ENCODE peak calls at places on chromosomes 12 and 14, in five cellular contexts. One of them, this sample, is unnamed.

GRCh38 chr12:100824476-100824875 is 29.9 kb downstream of the ANO4 start:
- DNase-seq in pancreas: no peak
- DNase-seq in tibial artery: no peak
- DNase-seq in naive thymus-derived CD4-positive, alpha-beta T cell: no peak
- DNase-seq in CD8-positive, alpha-beta memory T cell: no peak
- DNase-seq in this sample: no peak

GRCh38 chr14:55881577-55882241 is 236.5 kb upstream of the PELI2 start:
- DNase-seq in tibial artery: no peak
- DNase-seq in CD8-positive, alpha-beta memory T cell: no peak
- DNase-seq in pancreas: no peak
- DNase-seq in naive thymus-derived CD4-positive, alpha-beta T cell: no peak
- DNase-seq in this sample: peak; percentile 5

GRCh38 chr12:38138225-38139221 is 178.1 kb upstream of the ALG10B start:
- DNase-seq in tibial artery: no peak
- DNase-seq in CD8-positive, alpha-beta memory T cell: peak; percentile 52
- DNase-seq in pancreas: peak; percentile 82
- DNase-seq in naive thymus-derived CD4-positive, alpha-beta T cell: peak; percentile 51
- DNase-seq in this sample: peak; percentile 82

GRCh38 chr14:103445783-103446182 is 60.6 kb downstream of the MARK3 start:
- DNase-seq in CD8-positive, alpha-beta memory T cell: no peak
- DNase-seq in pancreas: no peak
- DNase-seq in naive thymus-derived CD4-positive, alpha-beta T cell: no peak
- DNase-seq in tibial artery: no peak
- DNase-seq in this sample: no peak

GRCh38 chr14:73424453-73424852 is 33.9 kb downstream of the NUMB start:
- DNase-seq in naive thymus-derived CD4-positive, alpha-beta T cell: no peak
- DNase-seq in CD8-positive, alpha-beta memory T cell: no peak
- DNase-seq in tibial artery: no peak
- DNase-seq in pancreas: no peak
- DNase-seq in this sample: no peak

GRCh38 chr12:90978117-90978770 is 23.3 kb upstream of the CCER1 start:
- DNase-seq in naive thymus-derived CD4-positive, alpha-beta T cell: no peak
- DNase-seq in pancreas: no peak
- DNase-seq in CD8-positive, alpha-beta memory T cell: no peak
- DNase-seq in tibial artery: no peak
- DNase-seq in this sample: peak; percentile 11

GRCh38 chr12:111850526-111850925 is 8.5 kb downstream of the MAPKAPK5 start:
- DNase-seq in CD8-positive, alpha-beta memory T cell: no peak
- DNase-seq in naive thymus-derived CD4-positive, alpha-beta T cell: no peak
- DNase-seq in tibial artery: no peak
- DNase-seq in pancreas: no peak
- DNase-seq in this sample: no peak

GRCh38 chr14:28784262-28785021 is 17.9 kb downstream of the FOXG1 start:
- DNase-seq in pancreas: no peak
- DNase-seq in naive thymus-derived CD4-positive, alpha-beta T cell: no peak
- DNase-seq in tibial artery: no peak
- DNase-seq in CD8-positive, alpha-beta memory T cell: no peak
- DNase-seq in this sample: no peak

GRCh38 chr12:131923260-131923659 is 5.8 kb upstream of the PUS1 start:
- DNase-seq in CD8-positive, alpha-beta memory T cell: no peak
- DNase-seq in pancreas: peak; percentile 21
- DNase-seq in tibial artery: no peak
- DNase-seq in naive thymus-derived CD4-positive, alpha-beta T cell: no peak
- DNase-seq in this sample: no peak

GRCh38 chr14:74401504-74402241 is 24.3 kb downstream of the SYNDIG1L start:
- DNase-seq in pancreas: no peak
- DNase-seq in CD8-positive, alpha-beta memory T cell: peak; percentile 56
- DNase-seq in naive thymus-derived CD4-positive, alpha-beta T cell: peak; percentile 61
- DNase-seq in tibial artery: peak; percentile 60
- DNase-seq in this sample: peak; percentile 70

DNA sequence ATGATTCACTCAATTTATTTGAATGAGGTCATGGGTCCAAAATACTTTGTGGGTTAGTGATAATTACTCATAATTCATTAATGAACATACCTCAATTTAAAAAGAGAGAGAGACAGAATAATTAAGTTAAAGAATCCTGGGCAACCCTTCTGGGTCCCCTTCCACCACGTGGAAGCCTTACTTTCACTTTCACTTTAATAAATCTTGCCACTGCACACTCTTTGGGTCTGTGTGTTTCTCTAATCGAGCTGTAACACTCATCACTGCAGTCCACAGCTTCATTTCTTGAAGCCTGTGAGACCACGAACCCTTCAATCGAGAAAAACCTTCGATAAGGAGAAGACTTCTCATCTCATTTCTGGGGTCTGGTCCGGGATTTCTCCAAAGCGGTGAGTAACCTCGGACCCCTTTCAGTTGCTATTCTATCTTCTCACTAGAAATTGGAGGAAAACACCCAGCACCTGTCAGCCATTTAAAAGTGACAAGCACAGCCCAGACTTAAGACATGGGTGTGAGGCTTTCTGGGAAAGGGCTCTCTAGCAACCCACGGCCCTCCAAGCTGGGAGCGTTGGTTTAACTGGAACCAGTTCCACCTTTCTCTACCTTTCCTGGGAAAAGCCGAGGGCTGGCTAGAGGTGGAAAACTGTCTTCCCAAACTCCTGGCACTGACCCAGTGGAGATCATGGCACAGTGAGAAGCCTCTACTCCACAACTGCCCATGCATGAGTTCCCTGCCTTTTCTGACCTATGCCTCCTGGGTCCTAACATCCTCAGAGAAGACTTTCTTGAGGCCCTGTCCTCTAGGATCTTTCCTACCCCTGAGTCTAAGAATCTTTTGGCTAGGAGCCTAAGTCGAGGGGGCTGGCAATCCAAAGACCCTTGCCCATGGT is 148.8 kb upstream of the ATF7IP start:
- DNase-seq in pancreas: no peak
- DNase-seq in naive thymus-derived CD4-positive, alpha-beta T cell: no peak
- DNase-seq in CD8-positive, alpha-beta memory T cell: no peak
- DNase-seq in tibial artery: no peak
- DNase-seq in this sample: no peak
- H3K4me3 ChIP-seq in pancreas: no peak overlapping the region
- H3K4me3 ChIP-seq in naive thymus-derived CD4-positive, alpha-beta T cell: peak overlapping the region; percentile 35
- H3K4me3 ChIP-seq in CD8-positive, alpha-beta memory T cell: peak overlapping the region; percentile 60
- H3K4me3 ChIP-seq in tibial artery: peak overlapping the region; percentile 34
- H3K4me3 ChIP-seq in this sample: peak overlapping the region; percentile 49

GRCh38 chr14:95692109-95692508 is 5.9 kb downstream of the TCL1B start:
- DNase-seq in pancreas: no peak
- DNase-seq in CD8-positive, alpha-beta memory T cell: no peak
- DNase-seq in tibial artery: no peak
- DNase-seq in naive thymus-derived CD4-positive, alpha-beta T cell: no peak
- DNase-seq in this sample: no peak

GRCh38 chr14:95690815-95691214 is 4.6 kb downstream of the TCL1B start:
- DNase-seq in tibial artery: no peak
- DNase-seq in pancreas: no peak
- DNase-seq in naive thymus-derived CD4-positive, alpha-beta T cell: no peak
- DNase-seq in CD8-positive, alpha-beta memory T cell: no peak
- DNase-seq in this sample: no peak

GRCh38 chr14:95691591-95691990 is 5.4 kb downstream of the TCL1B start:
- DNase-seq in naive thymus-derived CD4-positive, alpha-beta T cell: no peak
- DNase-seq in CD8-positive, alpha-beta memory T cell: no peak
- DNase-seq in pancreas: no peak
- DNase-seq in tibial artery: no peak
- DNase-seq in this sample: no peak

GRCh38 chr14:95686935-95687334 is 709 bp downstream of the TCL1B start:
- DNase-seq in naive thymus-derived CD4-positive, alpha-beta T cell: no peak
- DNase-seq in CD8-positive, alpha-beta memory T cell: no peak
- DNase-seq in tibial artery: no peak
- DNase-seq in pancreas: no peak
- DNase-seq in this sample: no peak

GRCh38 chr14:95689441-95689840 is 3.2 kb downstream of the TCL1B start:
- DNase-seq in CD8-positive, alpha-beta memory T cell: no peak
- DNase-seq in naive thymus-derived CD4-positive, alpha-beta T cell: no peak
- DNase-seq in pancreas: no peak
- DNase-seq in tibial artery: no peak
- DNase-seq in this sample: no peak
- H3K4me1 ChIP-seq in CD8-positive, alpha-beta memory T cell: no peaks in the 10 kb centered on the region
- H3K4me1 ChIP-seq in naive thymus-derived CD4-positive, alpha-beta T cell: no peaks in the 10 kb centered on the region
- H3K4me1 ChIP-seq in pancreas: no peaks in the 10 kb centered on the region
- H3K4me1 ChIP-seq in tibial artery: no peaks in the 10 kb centered on the region
- H3K4me1 ChIP-seq in this sample: no peaks in the 10 kb centered on the region

GRCh38 chr14:104444159-104445030 is 135.2 kb upstream of the C14orf180 start:
- DNase-seq in pancreas: no peak
- DNase-seq in tibial artery: peak; percentile 40
- DNase-seq in naive thymus-derived CD4-positive, alpha-beta T cell: no peak
- DNase-seq in CD8-positive, alpha-beta memory T cell: no peak
- DNase-seq in this sample: no peak

GRCh38 chr14:104447750-104448149 is 131.8 kb upstream of the C14orf180 start:
- DNase-seq in tibial artery: peak; percentile 3
- DNase-seq in pancreas: no peak
- DNase-seq in CD8-positive, alpha-beta memory T cell: no peak
- DNase-seq in naive thymus-derived CD4-positive, alpha-beta T cell: no peak
- DNase-seq in this sample: no peak

GRCh38 chr14:104446611-104447010 is 133.0 kb upstream of the C14orf180 start:
- DNase-seq in CD8-positive, alpha-beta memory T cell: no peak
- DNase-seq in pancreas: no peak
- DNase-seq in naive thymus-derived CD4-positive, alpha-beta T cell: no peak
- DNase-seq in tibial artery: peak; percentile 39
- DNase-seq in this sample: no peak

GRCh38 chr14:104445086-104445485 is 134.5 kb upstream of the C14orf180 start:
- DNase-seq in CD8-positive, alpha-beta memory T cell: no peak
- DNase-seq in naive thymus-derived CD4-positive, alpha-beta T cell: no peak
- DNase-seq in tibial artery: peak; percentile 35
- DNase-seq in pancreas: no peak
- DNase-seq in this sample: no peak

DNA sequence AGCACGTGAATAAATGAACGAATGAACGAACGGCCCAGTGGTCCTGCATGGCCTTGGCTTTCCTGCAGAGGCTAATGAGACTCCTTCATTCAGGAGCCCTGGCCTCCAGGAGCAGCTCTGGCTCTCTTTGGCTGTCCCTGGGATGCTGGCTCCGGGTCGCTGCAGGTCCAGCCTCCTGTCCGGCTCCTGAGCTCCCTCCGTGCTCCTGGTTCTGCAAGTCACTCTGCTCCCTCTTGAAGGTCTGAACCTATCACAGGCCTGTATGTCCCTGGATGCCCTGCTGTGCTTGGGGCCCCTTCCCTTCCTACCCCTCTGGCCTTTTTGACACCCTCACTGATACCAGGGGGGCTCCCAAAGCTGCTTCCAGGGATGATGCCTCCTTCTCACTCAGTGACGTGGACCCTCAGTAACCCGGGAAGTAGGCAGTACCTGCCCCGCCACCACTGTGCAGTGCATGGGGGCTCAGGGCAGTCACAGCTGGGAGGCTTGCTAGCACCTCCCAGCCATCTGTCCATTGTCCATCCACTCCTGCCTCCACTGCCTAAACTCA is 133.7 kb upstream of the C14orf180 start:
- DNase-seq in tibial artery: peak; percentile 19
- DNase-seq in pancreas: no peak
- DNase-seq in CD8-positive, alpha-beta memory T cell: no peak
- DNase-seq in naive thymus-derived CD4-positive, alpha-beta T cell: no peak
- DNase-seq in this sample: no peak
- H3K9me3 ChIP-seq in tibial artery: peaks cover 8% of the 10 kb centered on the region
- H3K9me3 ChIP-seq in pancreas: no peaks in the 10 kb centered on the region
- H3K9me3 ChIP-seq in CD8-positive, alpha-beta memory T cell: no peaks in the 10 kb centered on the region
- H3K9me3 ChIP-seq in naive thymus-derived CD4-positive, alpha-beta T cell: no peaks in the 10 kb centered on the region
- H3K9me3 ChIP-seq in this sample: peaks cover 5% of the 10 kb centered on the region

GRCh38 chr12:31585271-31585670 is 5.7 kb downstream of the DENND5B start:
- DNase-seq in tibial artery: no peak
- DNase-seq in pancreas: no peak
- DNase-seq in naive thymus-derived CD4-positive, alpha-beta T cell: no peak
- DNase-seq in CD8-positive, alpha-beta memory T cell: no peak
- DNase-seq in this sample: no peak

GRCh38 chr12:31585895-31586294 is 5.0 kb downstream of the DENND5B start:
- DNase-seq in naive thymus-derived CD4-positive, alpha-beta T cell: no peak
- DNase-seq in tibial artery: no peak
- DNase-seq in pancreas: no peak
- DNase-seq in CD8-positive, alpha-beta memory T cell: no peak
- DNase-seq in this sample: no peak

GRCh38 chr12:31584782-31585181 is 6.2 kb downstream of the DENND5B start:
- DNase-seq in pancreas: no peak
- DNase-seq in CD8-positive, alpha-beta memory T cell: no peak
- DNase-seq in naive thymus-derived CD4-positive, alpha-beta T cell: no peak
- DNase-seq in tibial artery: no peak
- DNase-seq in this sample: no peak

GRCh38 chr12:31582155-31582554 is 8.8 kb downstream of the DENND5B start:
- DNase-seq in tibial artery: no peak
- DNase-seq in pancreas: no peak
- DNase-seq in CD8-positive, alpha-beta memory T cell: no peak
- DNase-seq in naive thymus-derived CD4-positive, alpha-beta T cell: no peak
- DNase-seq in this sample: no peak

GRCh38 chr12:31583878-31584277 is 7.1 kb downstream of the DENND5B start:
- DNase-seq in pancreas: no peak
- DNase-seq in CD8-positive, alpha-beta memory T cell: no peak
- DNase-seq in tibial artery: no peak
- DNase-seq in naive thymus-derived CD4-positive, alpha-beta T cell: no peak
- DNase-seq in this sample: no peak
- H3K4me3 ChIP-seq in pancreas: no peak overlapping the region
- H3K4me3 ChIP-seq in CD8-positive, alpha-beta memory T cell: no peak overlapping the region
- H3K4me3 ChIP-seq in tibial artery: no peak overlapping the region
- H3K4me3 ChIP-seq in naive thymus-derived CD4-positive, alpha-beta T cell: no peak overlapping the region
- H3K4me3 ChIP-seq in this sample: no peak overlapping the region

GRCh38 chr14:68663385-68664076 is 129.3 kb downstream of the ZFP36L1 start:
- DNase-seq in pancreas: peak; percentile 4
- DNase-seq in naive thymus-derived CD4-positive, alpha-beta T cell: no peak
- DNase-seq in tibial artery: peak; percentile 59
- DNase-seq in CD8-positive, alpha-beta memory T cell: no peak
- DNase-seq in this sample: no peak
- H3K4me1 ChIP-seq in pancreas: peaks cover 5% of the 10 kb centered on the region
- H3K4me1 ChIP-seq in naive thymus-derived CD4-positive, alpha-beta T cell: peaks cover 24% of the 10 kb centered on the region
- H3K4me1 ChIP-seq in tibial artery: peaks cover 71% of the 10 kb centered on the region
- H3K4me1 ChIP-seq in CD8-positive, alpha-beta memory T cell: peaks cover 17% of the 10 kb centered on the region
- H3K4me1 ChIP-seq in this sample: peaks cover 35% of the 10 kb centered on the region

GRCh38 chr12:46046436-46046835 is 56.1 kb upstream of the SCAF11 start:
- DNase-seq in CD8-positive, alpha-beta memory T cell: no peak
- DNase-seq in naive thymus-derived CD4-positive, alpha-beta T cell: no peak
- DNase-seq in tibial artery: no peak
- DNase-seq in pancreas: no peak
- DNase-seq in this sample: no peak

GRCh38 chr12:46049665-46050064 is 59.3 kb upstream of the SCAF11 start:
- DNase-seq in pancreas: no peak
- DNase-seq in CD8-positive, alpha-beta memory T cell: no peak
- DNase-seq in tibial artery: no peak
- DNase-seq in naive thymus-derived CD4-positive, alpha-beta T cell: no peak
- DNase-seq in this sample: no peak

GRCh38 chr12:46050805-46051204 is 60.4 kb upstream of the SCAF11 start:
- DNase-seq in naive thymus-derived CD4-positive, alpha-beta T cell: no peak
- DNase-seq in CD8-positive, alpha-beta memory T cell: no peak
- DNase-seq in pancreas: no peak
- DNase-seq in tibial artery: no peak
- DNase-seq in this sample: no peak
- H3K9me3 ChIP-seq in naive thymus-derived CD4-positive, alpha-beta T cell: no peaks in the 10 kb centered on the region
- H3K9me3 ChIP-seq in CD8-positive, alpha-beta memory T cell: no peaks in the 10 kb centered on the region
- H3K9me3 ChIP-seq in pancreas: no peaks in the 10 kb centered on the region
- H3K9me3 ChIP-seq in tibial artery: peaks cover 45% of the 10 kb centered on the region
- H3K9me3 ChIP-seq in this sample: peaks cover 4% of the 10 kb centered on the region

DNA sequence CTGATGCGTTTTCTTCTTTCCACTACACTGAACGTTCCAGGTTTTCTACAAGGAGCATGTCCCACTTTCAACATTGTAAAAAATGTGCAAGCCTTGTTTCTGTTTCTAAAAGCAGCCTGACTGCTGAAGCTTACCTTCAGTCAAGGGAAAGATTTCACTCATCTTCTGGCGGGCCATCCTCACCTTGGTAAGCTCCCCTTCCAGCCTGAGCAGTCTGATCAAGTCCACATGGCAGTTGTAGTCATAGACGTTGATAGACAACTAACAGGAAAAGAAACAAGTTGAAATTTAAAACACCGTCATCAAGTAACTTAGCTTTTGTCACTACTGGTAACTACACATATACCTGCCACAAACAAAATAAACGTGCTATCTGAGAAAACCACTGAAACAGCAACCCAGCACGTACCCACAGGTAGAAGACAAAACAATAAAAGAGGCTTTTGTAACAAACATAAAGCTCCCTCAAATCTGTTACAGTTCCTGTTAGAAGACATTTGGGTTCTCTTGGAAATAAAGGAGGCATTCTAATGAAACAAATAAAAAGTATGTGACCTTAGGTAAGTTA is 11.9 kb downstream of the SART3 start:
- DNase-seq in naive thymus-derived CD4-positive, alpha-beta T cell: no peak
- DNase-seq in tibial artery: no peak
- DNase-seq in CD8-positive, alpha-beta memory T cell: no peak
- DNase-seq in pancreas: no peak
- DNase-seq in this sample: no peak
- H3K4me3 ChIP-seq in naive thymus-derived CD4-positive, alpha-beta T cell: no peak overlapping the region
- H3K4me3 ChIP-seq in tibial artery: no peak overlapping the region
- H3K4me3 ChIP-seq in CD8-positive, alpha-beta memory T cell: no peak overlapping the region
- H3K4me3 ChIP-seq in pancreas: no peak overlapping the region
- H3K4me3 ChIP-seq in this sample: no peak overlapping the region

This sample was measured in SJCRH30.